ENCODE peak calls at places on chromosomes 1 and 21, in four cellular contexts. T is stimulated activated CD8-positive, alpha-beta memory T cell treated with anti-CD3 and anti-CD28 coated beads, Interleukin-7, amount 100 ng/mL, for 24 hours; P is amygdala; J is astrocyte. O is an unnamed sample.

GRCh38 chr21:34279285-34279684 is 84.5 kb upstream of the KCNE2 start:
- DNase-seq in T (no peak), P (no peak), J (no peak), O (no peak)

GRCh38 chr1:3369437-3370076 is 84.9 kb upstream of the ARHGEF16 start:
- DNase-seq in T (no peak), P (no peak), J (peak; percentile 97), O (no peak)

GRCh38 chr1:206489980-206490534 is 17.3 kb upstream of the RASSF5 start:
- DNase-seq in T (peak; percentile 61), P (peak; percentile 25), J (peak; percentile 40), O (peak; percentile 64)

GRCh38 chr1:159831696-159832225 is 5.1 kb downstream of the SLAMF8 start:
- DNase-seq in T (no peak), P (no peak), J (no peak), O (no peak)

GRCh38 chr1:17347769-17348592 is 24.0 kb upstream of the PADI6 start:
- DNase-seq in T (no peak), P (no peak), J (peak; percentile 56), O (no peak)

GRCh38 chr1:59029768-59030167 is 245.9 kb upstream of the JUN start:
- DNase-seq in T (no peak), P (no peak), J (no peak), O (peak; percentile 61)

GRCh38 chr21:43854773-43855633 is 10.0 kb upstream of the AGPAT3 start:
- DNase-seq in T (no peak), P (no peak), J (no peak), O (no peak)

GRCh38 chr1:98468111-98468717 is 193.3 kb upstream of the SNX7 start:
- DNase-seq in T (no peak), P (no peak), J (peak; percentile 50), O (peak; percentile 54)

GRCh38 chr1:164796916-164797315 is 237.9 kb downstream of the PBX1 start:
- DNase-seq in T (no peak), P (no peak), J (no peak), O (no peak)

GRCh38 chr1:180923024-180923841 is 10.5 kb downstream of the KIAA1614 start:
- DNase-seq in T (no peak), P (no peak), J (peak; percentile 25), O (no peak)

GRCh38 chr1:87958201-87958600 is 629.5 kb downstream of the LMO4 start:
- DNase-seq in T (no peak), P (peak; percentile 9), J (no peak), O (no peak)

GRCh38 chr21:34687065-34687464 is 18.3 kb downstream of the CLIC6 start:
- DNase-seq in T (no peak), P (no peak), J (no peak), O (no peak)

GRCh38 chr1:7587108-7587507 is 184.0 kb upstream of the VAMP3 start:
- DNase-seq in T (no peak), P (no peak), J (no peak), O (no peak)

GRCh38 chr1:203199481-203200058 is 13.1 kb upstream of the CHI3L1 start:
- DNase-seq in T (no peak), P (no peak), J (no peak), O (no peak)

GRCh38 chr21:45698493-45698947 is 55.0 kb downstream of the PCBP3 start:
- DNase-seq in T (no peak), P (no peak), J (peak; percentile 94), O (no peak)